ENCODE peak calls at places on chromosomes 16 and 17, in four cellular contexts. H, J, G and P are unnamed samples.

GRCh38 chr17:81553616-81554181 is 1.5 kb upstream of the FAAP100 start:
- DNase-seq in H (no peak), J (peak), G (peak), P (no peak)

GRCh38 chr17:81427446-81428120 is 32.3 kb downstream of the BAHCC1 start:
- DNase-seq in H (no peak), J (no peak), G (no peak), P (no peak)

GRCh38 chr16:71479420-71479819 is 9.7 kb downstream of the ZNF19 start:
- DNase-seq in H (no peak), J (peak), G (no peak), P (no peak)

GRCh38 chr16:14399397-14400284 is 230.4 kb downstream of the PARN start:
- DNase-seq in H (no peak), J (peak), G (peak), P (no peak)

GRCh38 chr17:78915872-78916632 is 9.1 kb downstream of the TIMP2 start:
- DNase-seq in H (no peak), J (no peak), G (peak), P (peak)

GRCh38 chr16:1823821-1824220 is 2.8 kb downstream of the HAGH start:
- DNase-seq in H (no peak), J (peak), G (no peak), P (no peak)

GRCh38 chr17:73194514-73195222 is 1.8 kb downstream of the COG1 start:
- DNase-seq in H (no peak), J (no peak), G (no peak), P (no peak)

GRCh38 chr17:76517638-76518038 is 16.4 kb upstream of the RHBDF2 start:
- DNase-seq in H (no peak), J (peak), G (no peak), P (no peak)

GRCh38 chr16:76906552-76906951 is 284.4 kb upstream of the MON1B start:
- DNase-seq in H (no peak), J (no peak), G (no peak), P (no peak)

GRCh38 chr17:50205931-50206505 is 4.6 kb upstream of the COL1A1 start:
- DNase-seq in H (no peak), J (no peak), G (no peak), P (peak)

GRCh38 chr17:81419333-81419885 is 24.2 kb downstream of the BAHCC1 start:
- DNase-seq in H (no peak), J (peak), G (no peak), P (no peak)

GRCh38 chr16:69924777-69925191 is 26.4 kb upstream of the CLEC18A start:
- DNase-seq in H (no peak), J (no peak), G (peak), P (no peak)

GRCh38 chr17:43546317-43547188 is at the start of gene ETV4:
- DNase-seq in H (peak), J (peak), G (peak), P (peak)

GRCh38 chr17:43545383-43545632 is 832 bp downstream of the ETV4 start:
- DNase-seq in H (no peak), J (no peak), G (no peak), P (no peak)

GRCh38 chr17:43543300-43543699 is 2.8 kb downstream of the ETV4 start:
- DNase-seq in H (no peak), J (no peak), G (no peak), P (no peak)

GRCh38 chr17:43542854-43543253 is 3.3 kb downstream of the ETV4 start:
- DNase-seq in H (no peak), J (no peak), G (no peak), P (no peak)

DNA sequence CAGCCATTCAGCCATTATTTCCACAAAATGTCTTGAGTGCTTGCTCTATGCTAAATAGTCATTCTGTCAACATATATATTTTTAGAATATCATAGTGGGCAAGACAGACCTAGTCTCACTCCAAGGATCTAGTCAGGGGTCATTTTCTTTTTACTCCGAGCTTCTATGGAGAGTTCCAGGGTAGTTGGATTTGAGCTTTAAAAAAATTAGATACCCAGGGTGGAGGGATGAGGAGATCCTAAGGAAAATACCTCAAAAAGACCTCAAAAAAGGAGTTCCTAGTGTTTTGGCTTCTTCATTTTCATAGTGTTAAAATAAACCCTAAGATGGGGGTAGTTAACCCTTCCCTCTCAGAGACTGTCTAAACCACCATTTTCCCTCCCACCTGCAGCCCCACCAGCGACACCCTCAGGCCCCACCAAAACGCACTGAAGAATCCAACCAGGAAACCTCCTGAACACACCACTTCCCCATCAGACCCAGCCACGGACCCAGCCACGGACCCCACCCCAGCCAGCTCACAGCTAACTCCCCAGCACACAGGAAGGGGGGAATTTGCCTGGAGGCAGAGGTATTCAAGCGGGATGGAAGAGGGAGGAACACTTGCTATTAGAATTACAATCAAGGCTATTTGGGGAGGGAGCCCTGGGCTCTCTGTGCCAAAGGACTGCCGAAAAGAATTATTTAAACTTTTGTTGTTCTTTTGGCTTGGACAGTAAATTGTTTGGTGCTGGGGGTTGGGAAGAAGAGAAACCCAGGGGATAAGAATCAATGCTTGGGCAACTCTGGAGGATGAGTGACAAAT is 2.2 kb downstream of the ETV4 start:
- DNase-seq in H (no peak), J (no peak), G (no peak), P (no peak)
- TF ChIP-seq CTCF in H (no peak), J (no peak), G (no peak), P (no peak)

DNA sequence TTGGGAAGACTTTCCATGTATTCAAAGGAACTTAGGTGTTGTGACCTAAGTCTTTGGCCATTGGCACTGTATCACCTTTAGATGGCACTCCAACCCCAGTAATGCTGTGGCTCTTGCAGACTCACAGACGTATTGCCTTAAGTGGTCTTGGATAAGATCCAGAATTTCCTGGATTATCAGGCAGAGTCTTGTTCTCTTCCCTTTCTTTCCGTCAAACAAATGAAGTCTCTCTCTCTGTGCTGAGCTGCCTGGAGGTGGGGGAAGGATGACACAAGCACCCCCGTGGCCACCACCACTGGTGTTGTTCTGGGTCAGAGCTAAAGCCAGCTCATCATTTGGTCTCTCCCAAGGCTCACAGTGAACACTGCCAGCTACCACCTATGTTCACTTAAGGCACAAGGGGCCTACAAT is 789.9 kb upstream of the KIF2B start:
- DNase-seq in H (no peak), J (peak), G (no peak), P (no peak)
- TF ChIP-seq CTCF in H (no peak), J (peak), G (no peak), P (no peak)

DNA sequence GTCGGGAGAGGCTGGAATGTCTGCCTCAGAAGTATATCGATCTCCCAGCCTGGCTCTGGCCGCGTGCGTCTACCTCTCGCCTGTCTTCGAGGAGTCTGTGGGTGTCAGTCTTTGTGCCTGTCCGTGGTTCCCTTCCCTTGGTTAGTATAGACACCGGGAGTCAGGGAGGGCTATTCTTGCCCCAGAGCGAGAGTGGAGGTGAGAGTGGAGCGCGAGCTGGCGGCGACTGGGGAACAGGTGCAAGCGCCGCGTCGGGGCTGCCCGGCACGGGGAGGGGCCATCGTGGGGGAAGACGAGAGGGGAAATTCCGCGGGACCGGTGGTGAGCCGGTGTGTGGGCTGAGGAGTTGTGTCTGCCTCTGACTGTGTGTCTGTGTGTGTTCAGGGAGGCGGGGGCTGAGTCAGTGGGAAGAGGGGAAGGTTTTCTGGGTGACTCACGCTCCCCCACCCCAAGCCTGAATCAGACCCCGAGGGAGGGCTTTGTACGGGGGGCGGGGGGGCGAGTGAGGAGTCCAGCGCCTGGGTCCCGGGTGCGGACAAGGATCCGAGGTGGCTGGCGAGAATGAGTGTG is 8.4 kb downstream of the KDM6B start:
- DNase-seq in H (peak), J (peak), G (peak), P (peak)
- TF ChIP-seq CTCF in H (no peak), J (no peak), G (no peak), P (no peak)

GRCh38 chr16:20301840-20302239 is 25.5 kb downstream of the GP2 start:
- DNase-seq in H (no peak), J (no peak), G (no peak), P (no peak)

GRCh38 chr16:20298452-20298851 is 28.9 kb downstream of the GP2 start:
- DNase-seq in H (no peak), J (no peak), G (no peak), P (no peak)

GRCh38 chr16:20302389-20302788 is 24.9 kb downstream of the GP2 start:
- DNase-seq in H (no peak), J (no peak), G (no peak), P (no peak)

GRCh38 chr16:20303012-20303411 is 24.3 kb downstream of the GP2 start:
- DNase-seq in H (no peak), J (no peak), G (no peak), P (no peak)

GRCh38 chr16:20300312-20301097 is 26.8 kb downstream of the GP2 start:
- DNase-seq in H (no peak), J (peak), G (no peak), P (peak)
- TF ChIP-seq CTCF in H (peak), J (peak), G (peak), P (peak)

GRCh38 chr17:979539-980405 is at the start of gene NXN:
- DNase-seq in H (peak), J (peak), G (peak), P (peak)
- TF ChIP-seq CTCF in H (no peak), J (no peak), G (no peak), P (no peak)

GRCh38 chr17:48181653-48182052 is 74.1 kb downstream of the SNX11 start:
- DNase-seq in H (no peak), J (peak), G (no peak), P (no peak)
- TF ChIP-seq CTCF in H (no peak), J (peak), G (no peak), P (no peak)

GRCh38 chr16:28938721-28939120 is 7.0 kb downstream of the CD19 start:
- DNase-seq in H (no peak), J (no peak), G (no peak), P (no peak)
- TF ChIP-seq CTCF in H (no peak), J (no peak), G (no peak), P (no peak)

DNA sequence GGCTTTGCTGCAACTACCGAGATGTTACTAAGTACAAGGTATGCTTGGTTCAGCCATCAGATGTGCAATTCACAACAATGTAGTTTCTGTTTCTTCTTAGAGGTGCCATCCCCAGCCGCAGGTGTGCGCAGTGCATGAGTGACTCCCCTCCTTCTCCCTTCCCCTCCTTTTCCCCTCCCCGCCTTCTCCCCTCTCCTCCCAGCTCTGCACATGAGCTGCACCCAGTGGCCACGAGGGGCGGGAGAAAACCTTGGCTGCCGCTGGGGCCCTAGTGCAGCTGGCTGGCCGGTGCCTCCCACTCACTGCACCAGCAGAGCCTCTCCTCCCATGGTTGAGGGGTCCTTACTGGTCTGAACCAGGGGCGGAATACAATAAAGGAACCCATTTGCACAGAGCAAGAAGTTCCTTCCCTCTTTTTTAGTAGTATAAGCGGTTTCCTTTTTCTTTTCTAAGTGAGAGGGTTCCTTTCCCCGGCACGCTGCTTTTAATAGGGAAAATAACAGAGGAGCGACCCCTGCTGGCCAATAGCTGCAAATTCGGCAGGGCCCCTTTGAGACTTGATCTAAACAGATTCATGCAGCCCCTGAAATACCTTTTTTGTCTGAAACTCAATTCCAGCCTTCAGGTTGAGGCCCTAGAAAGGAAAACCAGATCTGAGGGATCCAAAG is 7.8 kb upstream of the CCL15 start:
- DNase-seq in H (no peak), J (peak), G (no peak), P (no peak)
- TF ChIP-seq CTCF in H (peak), J (peak), G (peak), P (peak)